ENCODE peak calls at places on chromosomes 11 and 22, in six cellular contexts. L is CD8-positive, alpha-beta memory T cell; P is CD4-positive, alpha-beta T cell; A is RWPE1; R is A549; V is heart right ventricle. J is an unnamed sample.

GRCh38 chr22:40325315-40325714 is 21.0 kb upstream of the ADSL start:
- DNase-seq in P (peak), L (peak), R (no peak), A (no peak), V (no peak), J (no peak)

GRCh38 chr11:74646215-74646614 is 53.8 kb downstream of the POLD3 start:
- DNase-seq in L (no peak), R (no peak), P (no peak), A (no peak), V (no peak), J (no peak)

GRCh38 chr11:43923327-43924111 is 18.9 kb upstream of the C11orf96 start:
- DNase-seq in A (no peak), P (no peak), L (no peak), V (peak), R (no peak), J (no peak)

GRCh38 chr11:125464266-125464662 is 31.8 kb downstream of the FEZ1 start:
- DNase-seq in A (peak), L (no peak), V (no peak), R (peak), P (no peak), J (no peak)

GRCh38 chr11:8867856-8868705 is 42.9 kb upstream of the AKIP1 start:
- DNase-seq in R (no peak), L (no peak), A (no peak), V (no peak), P (no peak), J (no peak)

GRCh38 chr11:35487532-35488078 is 37.8 kb downstream of the PAMR1 start:
- DNase-seq in V (peak), R (no peak), A (no peak), P (no peak), L (no peak), J (no peak)

GRCh38 chr11:3914807-3915206 is 59.3 kb downstream of the STIM1 start:
- DNase-seq in L (no peak), V (no peak), P (no peak), A (no peak), R (no peak), J (no peak)

GRCh38 chr11:96280444-96280843 is 62.6 kb downstream of the MAML2 start:
- DNase-seq in R (no peak), V (no peak), P (no peak), A (no peak), L (no peak), J (no peak)

GRCh38 chr11:103682318-103683184 is 353.9 kb upstream of the DDI1 start:
- DNase-seq in V (peak), A (peak), R (peak), P (peak), L (peak), J (peak)

GRCh38 chr11:79768343-79768742 is 327.5 kb upstream of the TENM4 start:
- DNase-seq in P (no peak), L (no peak), A (no peak), R (no peak), V (no peak), J (no peak)

GRCh38 chr11:37916331-37916730 is 1318.3 kb upstream of the RAG2 start:
- DNase-seq in V (no peak), P (no peak), L (no peak), R (no peak), A (no peak), J (no peak)

GRCh38 chr11:119774180-119774763 is 45.3 kb upstream of the NECTIN1 start:
- DNase-seq in A (peak), V (no peak), R (no peak), P (no peak), L (no peak), J (no peak)

GRCh38 chr11:108498816-108499408 is 728 bp upstream of the POGLUT3 start:
- DNase-seq in P (no peak), R (no peak), A (no peak), V (no peak), L (no peak), J (no peak)
- H3K27ac ChIP-seq in P (no peak), R (peak), A (peak), V (peak), L (peak), J (no peak)

GRCh38 chr11:116698080-116698479 is 74.7 kb downstream of the BUD13 start:
- DNase-seq in A (no peak), P (no peak), L (no peak), R (no peak), V (no peak), J (no peak)
- H3K27ac ChIP-seq in A (no peak), P (no peak), L (no peak), R (no peak), V (no peak), J (no peak)

GRCh38 chr11:82899957-82900276 is 313 bp downstream of the PRCP start:
- DNase-seq in V (no peak), P (no peak), L (no peak), R (no peak), A (no peak), J (no peak)

GRCh38 chr11:82901165-82901938 is at the start of gene DDIAS:
- DNase-seq in P (peak), R (peak), A (peak), L (peak), V (peak), J (peak)

GRCh38 chr11:82899191-82899820 is 924 bp downstream of the PRCP start:
- DNase-seq in A (no peak), P (no peak), V (no peak), L (peak), R (no peak), J (no peak)

GRCh38 chr11:82902086-82902485 is 550 bp downstream of the DDIAS start:
- DNase-seq in A (peak), R (no peak), V (no peak), P (no peak), L (no peak), J (no peak)

DNA sequence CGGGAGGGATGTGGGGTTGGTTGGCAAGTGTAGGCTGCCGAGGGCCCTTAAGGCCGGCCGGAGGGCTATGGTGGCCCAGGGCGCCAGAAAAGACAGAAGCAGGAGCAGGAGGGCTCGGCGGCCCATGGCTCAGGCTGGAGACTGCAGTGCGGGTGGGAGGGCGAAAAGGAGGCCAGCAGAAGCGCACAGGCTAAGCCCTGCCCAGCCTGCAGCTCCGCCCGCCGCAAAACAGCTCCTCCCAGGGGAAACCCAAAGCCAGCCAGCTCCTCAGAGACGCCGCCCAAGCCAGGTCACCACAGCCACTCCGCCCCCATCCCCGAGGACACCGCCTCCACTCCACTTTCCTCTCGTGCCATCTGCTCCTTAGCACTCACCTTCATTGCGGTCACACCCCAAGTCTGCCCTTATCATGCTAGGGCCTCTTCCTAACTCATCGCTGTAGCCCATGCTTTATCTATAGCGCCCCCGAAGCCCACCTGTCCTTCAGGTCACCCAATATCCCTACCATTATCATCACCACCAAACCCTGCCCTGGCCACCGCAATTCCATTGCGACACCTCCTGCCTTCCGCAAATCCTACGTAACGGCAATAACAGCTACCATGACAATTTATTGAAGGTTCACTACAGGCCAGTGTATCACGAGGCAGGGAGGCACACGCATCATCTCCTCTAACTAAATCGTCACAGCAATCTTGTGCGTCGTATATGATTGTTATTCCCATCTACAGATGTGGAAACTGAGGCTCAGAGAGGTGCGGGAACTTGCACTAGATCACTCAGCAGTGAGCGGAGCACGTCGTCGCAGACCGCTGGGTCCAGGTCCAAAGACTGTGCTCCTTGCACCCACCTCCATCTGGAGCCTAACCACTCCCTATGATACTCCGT is at the start of gene PRCP:
- DNase-seq in A (peak), L (peak), P (peak), R (peak), V (peak), J (peak)
- H3K27ac ChIP-seq in A (peak), L (peak), P (peak), R (peak), V (peak), J (peak)

GRCh38 chr22:37930952-37931440 is 22.4 kb downstream of the C22orf23 start:
- DNase-seq in V (no peak), L (no peak), P (no peak), R (no peak), A (no peak), J (no peak)

GRCh38 chr22:37932401-37932800 is 21.0 kb downstream of the C22orf23 start:
- DNase-seq in P (no peak), A (no peak), R (no peak), L (no peak), V (no peak), J (no peak)

GRCh38 chr22:37932821-37933578 is 20.4 kb downstream of the C22orf23 start:
- DNase-seq in R (no peak), P (no peak), V (no peak), A (no peak), L (no peak), J (peak)

GRCh38 chr22:37931893-37932389 is 21.5 kb downstream of the C22orf23 start:
- DNase-seq in V (no peak), A (no peak), R (no peak), P (no peak), L (no peak), J (no peak)

GRCh38 chr22:37933711-37934376 is 19.6 kb downstream of the C22orf23 start:
- DNase-seq in A (peak), P (peak), R (peak), V (peak), L (peak), J (peak)
- H3K27ac ChIP-seq in A (peak), P (no peak), R (peak), V (peak), L (no peak), J (peak)